ENCODE peak calls at places on chromosomes 2 and 18, in six cellular contexts. One of them, this sample, is unnamed.

GRCh38 chr18:73283032-73283431 is 415.2 kb upstream of the NETO1 start:
- DNase-seq in MCF 10A: peak
- DNase-seq in NB4: no peak
- DNase-seq in Calu3: no peak
- DNase-seq in AG04449: no peak
- DNase-seq in keratinocyte: no peak
- DNase-seq in this sample: no peak

GRCh38 chr18:79399275-79400081 is 3.7 kb downstream of the NFATC1 start:
- DNase-seq in MCF 10A: no peak
- DNase-seq in NB4: no peak
- DNase-seq in Calu3: no peak
- DNase-seq in AG04449: no peak
- DNase-seq in keratinocyte: no peak
- DNase-seq in this sample: no peak

GRCh38 chr2:188598551-188598950 is 306.9 kb downstream of the GULP1 start:
- DNase-seq in MCF 10A: no peak
- DNase-seq in NB4: no peak
- DNase-seq in Calu3: peak
- DNase-seq in AG04449: no peak
- DNase-seq in keratinocyte: no peak
- DNase-seq in this sample: no peak

GRCh38 chr2:20561703-20562454 is 89.0 kb downstream of the HS1BP3 start:
- DNase-seq in MCF 10A: peak
- DNase-seq in NB4: no peak
- DNase-seq in Calu3: no peak
- DNase-seq in AG04449: peak
- DNase-seq in keratinocyte: no peak
- DNase-seq in this sample: no peak

GRCh38 chr2:188773075-188773474 is 201.1 kb upstream of the COL3A1 start:
- DNase-seq in MCF 10A: peak
- DNase-seq in NB4: no peak
- DNase-seq in Calu3: no peak
- DNase-seq in AG04449: no peak
- DNase-seq in keratinocyte: no peak
- DNase-seq in this sample: no peak

GRCh38 chr18:29531746-29532145 is 1354.8 kb upstream of the CDH2 start:
- DNase-seq in MCF 10A: no peak
- DNase-seq in NB4: no peak
- DNase-seq in Calu3: no peak
- DNase-seq in AG04449: no peak
- DNase-seq in keratinocyte: no peak
- DNase-seq in this sample: no peak

GRCh38 chr2:187054501-187055319 is 205.7 kb upstream of the ZSWIM2 start:
- DNase-seq in MCF 10A: no peak
- DNase-seq in NB4: no peak
- DNase-seq in Calu3: no peak
- DNase-seq in AG04449: no peak
- DNase-seq in keratinocyte: no peak
- DNase-seq in this sample: no peak

GRCh38 chr2:62692225-62692624 is 13.3 kb upstream of the EHBP1 start:
- DNase-seq in MCF 10A: no peak
- DNase-seq in NB4: no peak
- DNase-seq in Calu3: no peak
- DNase-seq in AG04449: no peak
- DNase-seq in keratinocyte: no peak
- DNase-seq in this sample: no peak

GRCh38 chr2:76180676-76181075 is 470.0 kb upstream of the GCFC2 start:
- DNase-seq in MCF 10A: peak
- DNase-seq in NB4: no peak
- DNase-seq in Calu3: no peak
- DNase-seq in AG04449: no peak
- DNase-seq in keratinocyte: no peak
- DNase-seq in this sample: no peak

GRCh38 chr2:233354971-233355574 is 779 bp downstream of the DGKD start:
- DNase-seq in MCF 10A: peak
- DNase-seq in NB4: peak
- DNase-seq in Calu3: peak
- DNase-seq in AG04449: no peak
- DNase-seq in keratinocyte: no peak
- DNase-seq in this sample: no peak

GRCh38 chr18:42611134-42611533 is 504.4 kb downstream of the RIT2 start:
- DNase-seq in MCF 10A: no peak
- DNase-seq in NB4: peak
- DNase-seq in Calu3: no peak
- DNase-seq in AG04449: no peak
- DNase-seq in keratinocyte: no peak
- DNase-seq in this sample: no peak

GRCh38 chr18:37299471-37300304 is 265.9 kb downstream of the CELF4 start:
- DNase-seq in MCF 10A: peak
- DNase-seq in NB4: peak
- DNase-seq in Calu3: peak
- DNase-seq in AG04449: peak
- DNase-seq in keratinocyte: peak
- DNase-seq in this sample: peak

GRCh38 chr2:147846382-147847081 is 1.7 kb downstream of the ACVR2A start:
- DNase-seq in MCF 10A: peak
- DNase-seq in NB4: no peak
- DNase-seq in Calu3: no peak
- DNase-seq in AG04449: no peak
- DNase-seq in keratinocyte: no peak
- DNase-seq in this sample: no peak

GRCh38 chr18:72161686-72162085 is 382.5 kb downstream of the CBLN2 start:
- DNase-seq in MCF 10A: peak
- DNase-seq in NB4: no peak
- DNase-seq in Calu3: no peak
- DNase-seq in AG04449: no peak
- DNase-seq in keratinocyte: no peak
- DNase-seq in this sample: no peak

GRCh38 chr2:237599465-237600110 is 9.1 kb upstream of the RAB17 start:
- DNase-seq in MCF 10A: no peak
- DNase-seq in NB4: no peak
- DNase-seq in Calu3: no peak
- DNase-seq in AG04449: no peak
- DNase-seq in keratinocyte: no peak
- DNase-seq in this sample: no peak

GRCh38 chr2:46298522-46299351 is 1.5 kb downstream of the EPAS1 start:
- DNase-seq in MCF 10A: peak
- DNase-seq in NB4: peak
- DNase-seq in Calu3: peak
- DNase-seq in AG04449: no peak
- DNase-seq in keratinocyte: no peak
- DNase-seq in this sample: no peak

GRCh38 chr2:161028581-161028980 is 131.6 kb upstream of the TANK start:
- DNase-seq in MCF 10A: no peak
- DNase-seq in NB4: no peak
- DNase-seq in Calu3: no peak
- DNase-seq in AG04449: no peak
- DNase-seq in keratinocyte: peak
- DNase-seq in this sample: no peak

GRCh38 chr2:78928502-78928901 is 97.0 kb upstream of the REG3G start:
- DNase-seq in MCF 10A: no peak
- DNase-seq in NB4: no peak
- DNase-seq in Calu3: no peak
- DNase-seq in AG04449: no peak
- DNase-seq in keratinocyte: no peak
- DNase-seq in this sample: no peak

GRCh38 chr2:229090231-229090630 is 180.9 kb downstream of the PID1 start:
- DNase-seq in MCF 10A: peak
- DNase-seq in NB4: no peak
- DNase-seq in Calu3: no peak
- DNase-seq in AG04449: no peak
- DNase-seq in keratinocyte: no peak
- DNase-seq in this sample: no peak

GRCh38 chr2:85936421-85937068 is 47.8 kb upstream of the ST3GAL5 start:
- DNase-seq in MCF 10A: no peak
- DNase-seq in NB4: no peak
- DNase-seq in Calu3: no peak
- DNase-seq in AG04449: no peak
- DNase-seq in keratinocyte: no peak
- DNase-seq in this sample: no peak

GRCh38 chr2:61937881-61938280 is 32.4 kb downstream of the COMMD1 start:
- DNase-seq in MCF 10A: no peak
- DNase-seq in NB4: no peak
- DNase-seq in Calu3: no peak
- DNase-seq in AG04449: no peak
- DNase-seq in keratinocyte: no peak
- DNase-seq in this sample: no peak

GRCh38 chr18:35581555-35582309 is at the start of gene GALNT1:
- DNase-seq in MCF 10A: peak
- DNase-seq in NB4: peak
- DNase-seq in Calu3: no peak
- DNase-seq in AG04449: no peak
- DNase-seq in keratinocyte: no peak
- DNase-seq in this sample: no peak

GRCh38 chr2:82994186-82994585 is 1464.9 kb downstream of the SUCLG1 start:
- DNase-seq in MCF 10A: peak
- DNase-seq in NB4: no peak
- DNase-seq in Calu3: no peak
- DNase-seq in AG04449: no peak
- DNase-seq in keratinocyte: peak
- DNase-seq in this sample: no peak

GRCh38 chr2:58138631-58139030 is 92.0 kb downstream of the VRK2 start:
- DNase-seq in MCF 10A: no peak
- DNase-seq in NB4: no peak
- DNase-seq in Calu3: no peak
- DNase-seq in AG04449: no peak
- DNase-seq in keratinocyte: no peak
- DNase-seq in this sample: no peak

GRCh38 chr2:62814132-62814531 is 108.6 kb downstream of the EHBP1 start:
- DNase-seq in MCF 10A: peak
- DNase-seq in NB4: peak
- DNase-seq in Calu3: no peak
- DNase-seq in AG04449: no peak
- DNase-seq in keratinocyte: no peak
- DNase-seq in this sample: peak

GRCh38 chr2:168730391-168730790 is 72.0 kb upstream of the NOSTRIN start:
- DNase-seq in MCF 10A: peak
- DNase-seq in NB4: peak
- DNase-seq in Calu3: no peak
- DNase-seq in AG04449: no peak
- DNase-seq in keratinocyte: no peak
- DNase-seq in this sample: no peak

GRCh38 chr18:37564796-37565137 is 831 bp downstream of the CELF4 start:
- DNase-seq in MCF 10A: no peak
- DNase-seq in NB4: peak
- DNase-seq in Calu3: peak
- DNase-seq in AG04449: no peak
- DNase-seq in keratinocyte: no peak
- DNase-seq in this sample: no peak

GRCh38 chr18:11657554-11657953 is 31.5 kb upstream of the GNAL start:
- DNase-seq in MCF 10A: no peak
- DNase-seq in NB4: no peak
- DNase-seq in Calu3: no peak
- DNase-seq in AG04449: no peak
- DNase-seq in keratinocyte: no peak
- DNase-seq in this sample: no peak

GRCh38 chr2:55168221-55169154 is 63.6 kb downstream of the CLHC1 start:
- DNase-seq in MCF 10A: peak
- DNase-seq in NB4: peak
- DNase-seq in Calu3: peak
- DNase-seq in AG04449: no peak
- DNase-seq in keratinocyte: no peak
- DNase-seq in this sample: peak

DNA sequence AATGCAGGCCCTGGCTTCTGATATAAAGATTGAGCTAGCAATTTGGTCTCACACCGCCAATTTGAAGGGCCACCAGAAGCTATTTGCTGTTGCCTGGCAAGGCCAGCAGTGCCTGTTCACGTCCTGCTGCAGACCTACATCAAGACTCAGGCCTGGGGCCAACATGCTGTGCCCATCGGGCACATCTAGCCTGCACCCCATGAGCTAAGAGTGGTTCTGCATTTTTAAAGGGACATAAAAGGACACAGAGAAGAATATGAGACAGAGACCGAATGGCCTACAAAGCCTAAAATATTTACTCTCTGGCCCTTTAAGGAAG is 110.1 kb downstream of the EIPR1 start:
- DNase-seq in MCF 10A: no peak
- DNase-seq in NB4: no peak
- DNase-seq in Calu3: no peak
- DNase-seq in AG04449: no peak
- DNase-seq in keratinocyte: no peak
- DNase-seq in this sample: no peak
- TF ChIP-seq CTCF in MCF 10A: no peak
- TF ChIP-seq CTCF in NB4: no peak
- TF ChIP-seq CTCF in Calu3: no peak
- TF ChIP-seq CTCF in AG04449: no peak
- TF ChIP-seq CTCF in keratinocyte: no peak
- TF ChIP-seq CTCF in this sample: no peak

GRCh38 chr2:181077128-181077709 is 96.8 kb downstream of the UBE2E3 start:
- DNase-seq in MCF 10A: peak
- DNase-seq in NB4: peak
- DNase-seq in Calu3: peak
- DNase-seq in AG04449: no peak
- DNase-seq in keratinocyte: no peak
- DNase-seq in this sample: no peak
- TF ChIP-seq CTCF in MCF 10A: peak
- TF ChIP-seq CTCF in NB4: peak
- TF ChIP-seq CTCF in Calu3: peak
- TF ChIP-seq CTCF in AG04449: no peak
- TF ChIP-seq CTCF in keratinocyte: peak
- TF ChIP-seq CTCF in this sample: peak

GRCh38 chr2:165432234-165432966 is 37.1 kb upstream of the CSRNP3 start:
- DNase-seq in MCF 10A: no peak
- DNase-seq in NB4: no peak
- DNase-seq in Calu3: no peak
- DNase-seq in AG04449: no peak
- DNase-seq in keratinocyte: no peak
- DNase-seq in this sample: no peak
- TF ChIP-seq CTCF in MCF 10A: no peak
- TF ChIP-seq CTCF in NB4: no peak
- TF ChIP-seq CTCF in Calu3: no peak
- TF ChIP-seq CTCF in AG04449: no peak
- TF ChIP-seq CTCF in keratinocyte: no peak
- TF ChIP-seq CTCF in this sample: no peak

DNA sequence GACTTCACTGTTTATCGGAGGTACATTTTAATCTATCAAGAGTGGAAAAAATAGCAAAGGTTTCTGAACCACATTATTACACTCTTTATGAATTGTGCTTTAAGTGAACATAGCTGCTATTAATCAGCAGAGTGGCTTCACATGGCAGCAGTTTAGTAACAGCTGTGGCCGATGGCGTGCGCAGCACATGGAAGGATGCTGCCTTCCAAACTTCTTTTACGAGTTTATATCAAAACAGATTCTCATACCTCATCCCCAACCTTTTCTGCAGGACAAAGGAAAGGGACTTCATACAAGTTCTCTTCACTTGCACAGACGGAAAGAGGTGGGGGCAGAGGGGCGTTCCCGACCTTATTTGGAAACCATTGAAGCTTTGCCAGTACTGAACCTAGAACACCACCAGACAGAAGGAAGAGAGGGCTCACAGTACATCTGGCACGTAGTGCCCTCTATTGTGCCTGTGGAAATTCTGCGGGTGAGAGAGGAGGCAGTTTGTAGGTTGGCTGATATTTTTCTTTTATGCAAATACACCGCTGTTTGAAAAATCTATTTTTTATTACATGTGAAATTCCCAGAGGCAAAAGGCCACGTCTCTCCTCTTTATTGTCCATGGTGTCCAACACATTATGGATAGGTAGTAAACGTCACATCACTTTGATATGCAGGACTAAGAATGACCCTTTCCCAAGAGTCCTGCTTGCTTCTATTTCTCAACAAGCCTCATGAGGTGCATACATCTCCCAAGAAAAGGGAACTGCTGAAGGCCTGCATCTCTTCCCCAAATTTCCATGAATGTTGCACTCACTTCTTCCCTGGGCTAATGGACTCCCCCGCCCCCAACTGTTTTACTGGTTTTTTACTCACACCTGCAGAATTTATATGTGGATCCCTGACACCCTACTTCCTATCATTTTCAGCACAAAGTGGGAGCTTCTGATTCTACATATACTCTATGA is 31.4 kb downstream of the COLEC12 start:
- DNase-seq in MCF 10A: no peak
- DNase-seq in NB4: no peak
- DNase-seq in Calu3: no peak
- DNase-seq in AG04449: no peak
- DNase-seq in keratinocyte: no peak
- DNase-seq in this sample: no peak
- TF ChIP-seq CTCF in MCF 10A: no peak
- TF ChIP-seq CTCF in NB4: peak
- TF ChIP-seq CTCF in Calu3: no peak
- TF ChIP-seq CTCF in AG04449: no peak
- TF ChIP-seq CTCF in keratinocyte: no peak
- TF ChIP-seq CTCF in this sample: no peak